ENCODE peak calls at places on chromosomes 2 and 18, in five cellular contexts. Q, A, M, L and D are unnamed samples. For H3K4me1, the result is how much of the 10 kb centered on the place peaks cover.

GRCh38 chr18:24799720-24800119 is 339.3 kb downstream of the HRH4 start:
- DNase-seq in Q (no peak), A (no peak), M (no peak), L (no peak), D (no peak)

GRCh38 chr2:58870704-58871103 is 629.6 kb upstream of the FANCL start:
- DNase-seq in Q (no peak), A (no peak), M (no peak), L (no peak), D (no peak)

GRCh38 chr2:204776781-204777559 is 231.7 kb downstream of the PARD3B start:
- DNase-seq in Q (no peak), A (no peak), M (no peak), L (no peak), D (no peak)

GRCh38 chr2:149645391-149645790 is 57.8 kb upstream of the MMADHC start:
- DNase-seq in Q (no peak), A (no peak), M (no peak), L (no peak), D (no peak)

GRCh38 chr18:11500153-11501122 is 109.0 kb upstream of the SLC35G4 start:
- DNase-seq in Q (peak), A (peak), M (no peak), L (no peak), D (no peak)

GRCh38 chr2:33620-34019 is 12.7 kb downstream of the FAM110C start:
- DNase-seq in Q (no peak), A (peak), M (peak), L (no peak), D (peak)

GRCh38 chr18:55321268-55322175 is 266.5 kb downstream of the TCF4 start:
- DNase-seq in Q (peak), A (no peak), M (peak), L (peak), D (no peak)

GRCh38 chr2:218745559-218746469 is 35.2 kb downstream of the TTLL4 start:
- DNase-seq in Q (no peak), A (peak), M (no peak), L (no peak), D (no peak)

GRCh38 chr2:230203110-230203676 is 16.6 kb downstream of the SP110 start:
- DNase-seq in Q (no peak), A (no peak), M (no peak), L (no peak), D (no peak)

GRCh38 chr2:7007488-7007845 is 90.3 kb downstream of the RNF144A start:
- DNase-seq in Q (no peak), A (no peak), M (no peak), L (no peak), D (no peak)

GRCh38 chr18:50312296-50313030 is 25.0 kb upstream of the CXXC1 start:
- DNase-seq in Q (no peak), A (no peak), M (no peak), L (no peak), D (no peak)

GRCh38 chr18:26547302-26548143 is 830 bp downstream of the KCTD1 start:
- DNase-seq in Q (peak), A (no peak), M (peak), L (peak), D (peak)

GRCh38 chr2:60899230-60899891 is 18.0 kb downstream of the REL start:
- DNase-seq in Q (no peak), A (no peak), M (no peak), L (no peak), D (no peak)

GRCh38 chr2:215536476-215536875 is 100.6 kb upstream of the FN1 start:
- DNase-seq in Q (no peak), A (peak), M (no peak), L (no peak), D (no peak)

GRCh38 chr2:170770008-170770303 is 222 bp upstream of the ERICH2 start:
- DNase-seq in Q (no peak), A (peak), M (no peak), L (no peak), D (no peak)

GRCh38 chr2:196991061-196991460 is 64.6 kb upstream of the PGAP1 start:
- DNase-seq in Q (no peak), A (no peak), M (no peak), L (no peak), D (no peak)

GRCh38 chr2:26519396-26519991 is 41.6 kb upstream of the OTOF start:
- DNase-seq in Q (no peak), A (no peak), M (no peak), L (no peak), D (peak)

GRCh38 chr2:74457549-74458131 is 598 bp upstream of the WBP1 start:
- DNase-seq in Q (peak), A (no peak), M (peak), L (peak), D (peak)

GRCh38 chr2:146847846-146848245 is 997.0 kb upstream of the ACVR2A start:
- DNase-seq in Q (no peak), A (no peak), M (no peak), L (no peak), D (no peak)

GRCh38 chr2:178163911-178164310 is 30.4 kb upstream of the OSBPL6 start:
- DNase-seq in Q (no peak), A (no peak), M (no peak), L (no peak), D (no peak)

GRCh38 chr18:44839239-44839666 is 158.6 kb downstream of the SETBP1 start:
- DNase-seq in Q (peak), A (peak), M (peak), L (peak), D (peak)

GRCh38 chr2:172103471-172104292 is 982 bp upstream of the DLX2 start:
- DNase-seq in Q (peak), A (peak), M (peak), L (peak), D (peak)

GRCh38 chr2:214782671-214783070 is 26.8 kb downstream of the BARD1 start:
- DNase-seq in Q (no peak), A (no peak), M (no peak), L (no peak), D (no peak)

GRCh38 chr18:67410671-67411070 is 105.8 kb downstream of the DSEL start:
- DNase-seq in Q (no peak), A (no peak), M (no peak), L (no peak), D (no peak)

GRCh38 chr2:232857158-232857563 is 12.9 kb upstream of the SNORC start:
- DNase-seq in Q (no peak), A (no peak), M (no peak), L (no peak), D (no peak)

GRCh38 chr18:67308819-67309218 is 207.7 kb downstream of the DSEL start:
- DNase-seq in Q (no peak), A (no peak), M (no peak), L (no peak), D (no peak)

DNA sequence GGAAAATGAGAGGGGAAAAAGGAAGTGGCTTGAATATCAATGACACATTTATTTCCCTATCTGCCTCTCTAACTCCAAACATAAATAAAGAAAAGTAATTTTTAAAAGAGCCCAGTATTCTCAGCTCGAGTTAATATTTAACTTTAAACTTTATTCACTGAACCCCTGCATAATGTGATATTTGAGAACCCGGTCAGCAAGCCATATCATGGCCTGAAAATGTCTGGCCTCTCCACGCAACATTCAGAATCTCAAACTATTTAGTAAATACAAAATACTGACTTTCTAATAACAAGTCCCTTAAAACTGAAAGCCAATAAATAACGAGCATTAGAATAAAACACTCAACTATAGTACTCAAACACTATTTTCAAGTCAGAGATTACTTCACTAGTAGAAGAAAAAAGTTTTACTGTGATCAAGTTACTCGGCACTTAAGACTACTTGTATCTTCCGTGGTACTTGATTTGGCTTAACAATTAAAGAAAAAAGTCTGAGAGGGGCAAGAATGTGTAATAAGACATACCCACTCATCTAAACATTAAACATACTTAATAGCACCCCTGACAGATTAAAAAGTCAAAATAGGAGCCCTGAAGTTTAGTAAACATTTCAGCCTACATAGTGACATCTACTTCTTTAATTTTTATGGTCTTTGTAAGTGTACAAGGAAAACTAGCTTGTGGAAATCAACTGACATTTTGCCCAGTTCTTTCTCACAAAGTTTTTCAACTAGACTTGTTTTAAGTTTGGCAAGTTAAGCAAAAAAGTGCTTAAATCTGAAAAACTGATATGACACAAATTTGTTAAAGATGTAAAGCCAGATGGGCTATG is 38.3 kb downstream of the RTN4 start:
- DNase-seq in Q (no peak), A (no peak), M (no peak), L (no peak), D (no peak)
- H3K4me3 ChIP-seq in Q (peak), A (no peak), M (no peak), L (peak), D (no peak)

GRCh38 chr2:86138736-86139625 is 32.9 kb downstream of the PTCD3 start:
- DNase-seq in Q (no peak), A (no peak), M (no peak), L (no peak), D (no peak)

GRCh38 chr2:86135653-86136052 is 29.6 kb downstream of the PTCD3 start:
- DNase-seq in Q (no peak), A (no peak), M (no peak), L (no peak), D (no peak)

GRCh38 chr2:86134709-86135108 is 28.7 kb downstream of the PTCD3 start:
- DNase-seq in Q (no peak), A (no peak), M (no peak), L (no peak), D (no peak)

GRCh38 chr2:86139981-86140380 is 33.9 kb downstream of the PTCD3 start:
- DNase-seq in Q (no peak), A (no peak), M (no peak), L (no peak), D (no peak)

DNA sequence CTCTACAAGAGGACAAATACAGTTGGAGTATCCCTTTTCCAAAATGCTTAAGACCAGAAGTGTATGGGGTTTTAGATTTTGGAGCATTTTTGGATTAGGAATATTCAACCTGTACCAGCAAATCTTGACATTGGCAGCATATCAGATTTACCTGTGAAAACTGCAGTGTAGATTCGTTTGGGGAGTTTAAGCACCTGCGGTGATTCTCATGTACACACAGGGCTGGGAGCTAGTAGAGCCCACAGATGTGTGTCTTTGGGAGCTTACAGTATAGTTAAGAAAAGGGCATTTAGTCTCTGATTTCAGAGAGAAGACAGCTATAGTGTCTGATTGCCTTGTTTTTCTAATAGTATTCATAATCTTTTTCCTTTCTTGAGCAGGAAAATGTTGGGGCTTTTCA is 30.1 kb downstream of the PTCD3 start:
- DNase-seq in Q (no peak), A (no peak), M (no peak), L (no peak), D (no peak)
- H3K4me1 ChIP-seq in Q (under half), A (under half), M (under half), L (under half), D (under half)

DNA sequence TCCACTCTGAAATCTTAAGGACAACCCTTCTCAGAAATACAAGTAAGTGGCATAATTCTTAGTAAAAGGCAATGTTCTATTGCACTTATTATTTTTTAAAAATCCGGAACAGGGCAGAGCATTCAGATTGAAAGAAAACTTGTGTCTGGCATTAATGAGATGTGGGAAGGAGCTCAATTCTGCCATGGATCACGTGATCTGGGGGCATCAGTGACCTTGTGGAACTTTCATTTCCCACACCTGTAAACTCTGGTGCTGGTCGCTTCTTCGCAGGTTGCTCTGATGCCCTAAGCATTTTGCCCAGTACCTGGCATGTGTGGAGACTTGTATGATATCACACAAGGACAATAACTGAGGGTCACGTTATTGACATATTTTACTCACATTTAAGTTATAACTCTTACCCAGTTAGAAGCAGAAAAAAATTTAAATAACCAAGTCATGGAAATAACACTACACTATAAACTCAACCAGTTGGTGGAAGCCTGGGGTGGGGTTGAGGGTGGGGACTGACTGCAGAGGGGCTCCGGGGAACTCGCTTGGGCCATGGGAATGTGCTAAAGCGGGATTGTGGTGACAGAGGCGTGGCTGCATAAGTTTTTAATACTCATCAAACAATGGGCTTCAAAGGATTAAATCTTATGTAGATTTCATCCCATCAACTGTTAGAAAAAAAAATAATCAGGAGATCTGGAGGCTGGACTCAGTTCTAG is 36.6 kb downstream of the ST3GAL5 start:
- DNase-seq in Q (no peak), A (no peak), M (no peak), L (no peak), D (peak)
- H3K4me3 ChIP-seq in Q (no peak), A (no peak), M (no peak), L (no peak), D (peak)

GRCh38 chr2:20615466-20616241 is 35.2 kb downstream of the HS1BP3 start:
- DNase-seq in Q (peak), A (no peak), M (no peak), L (peak), D (no peak)
- H3K4me1 ChIP-seq in Q (half or more), A (half or more), M (under half), L (under half), D (under half)

GRCh38 chr2:236565225-236565624 is 4.4 kb upstream of the ACKR3 start:
- DNase-seq in Q (no peak), A (no peak), M (no peak), L (no peak), D (no peak)
- H3K4me3 ChIP-seq in Q (no peak), A (no peak), M (no peak), L (no peak), D (no peak)

GRCh38 chr2:45814951-45815621 is 163.6 kb downstream of the PRKCE start:
- DNase-seq in Q (no peak), A (peak), M (no peak), L (no peak), D (no peak)

GRCh38 chr2:45814528-45814927 is 163.1 kb downstream of the PRKCE start:
- DNase-seq in Q (no peak), A (no peak), M (no peak), L (no peak), D (no peak)

GRCh38 chr2:45812039-45812500 is 160.6 kb downstream of the PRKCE start:
- DNase-seq in Q (no peak), A (peak), M (no peak), L (no peak), D (no peak)

GRCh38 chr2:45816273-45816672 is 164.8 kb downstream of the PRKCE start:
- DNase-seq in Q (no peak), A (no peak), M (no peak), L (no peak), D (no peak)

DNA sequence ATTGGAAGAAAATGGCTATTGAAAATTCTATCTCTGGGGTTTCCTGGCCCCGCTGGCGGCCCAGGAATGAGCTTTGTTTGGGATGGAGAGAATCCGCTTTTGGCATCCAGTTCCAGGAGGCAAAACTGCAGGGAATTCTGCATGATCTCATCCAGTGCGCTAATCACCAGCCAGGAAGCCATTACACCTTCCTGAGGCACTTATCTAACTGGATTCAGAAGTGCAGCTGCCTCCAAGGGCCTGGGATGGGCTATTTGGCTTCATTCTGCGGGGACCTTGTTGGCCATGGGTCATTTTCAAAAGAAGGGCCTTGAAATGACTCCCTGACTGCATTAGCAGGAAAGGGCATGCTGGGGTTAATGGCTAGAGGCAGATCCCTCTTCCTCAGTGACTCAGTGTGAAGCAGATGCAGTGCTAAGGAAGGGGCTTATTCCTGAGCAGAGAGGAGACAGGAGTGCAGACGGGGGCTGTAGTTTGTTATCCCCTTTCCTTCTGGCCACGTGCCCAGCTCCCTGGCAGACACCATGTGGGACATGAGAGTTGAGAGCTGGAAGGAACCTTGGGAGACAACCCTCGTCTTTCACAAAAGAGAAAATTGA is 161.6 kb downstream of the PRKCE start:
- DNase-seq in Q (no peak), A (no peak), M (no peak), L (no peak), D (no peak)
- H3K4me1 ChIP-seq in Q (under half), A (under half), M (under half), L (under half), D (under half)

DNA sequence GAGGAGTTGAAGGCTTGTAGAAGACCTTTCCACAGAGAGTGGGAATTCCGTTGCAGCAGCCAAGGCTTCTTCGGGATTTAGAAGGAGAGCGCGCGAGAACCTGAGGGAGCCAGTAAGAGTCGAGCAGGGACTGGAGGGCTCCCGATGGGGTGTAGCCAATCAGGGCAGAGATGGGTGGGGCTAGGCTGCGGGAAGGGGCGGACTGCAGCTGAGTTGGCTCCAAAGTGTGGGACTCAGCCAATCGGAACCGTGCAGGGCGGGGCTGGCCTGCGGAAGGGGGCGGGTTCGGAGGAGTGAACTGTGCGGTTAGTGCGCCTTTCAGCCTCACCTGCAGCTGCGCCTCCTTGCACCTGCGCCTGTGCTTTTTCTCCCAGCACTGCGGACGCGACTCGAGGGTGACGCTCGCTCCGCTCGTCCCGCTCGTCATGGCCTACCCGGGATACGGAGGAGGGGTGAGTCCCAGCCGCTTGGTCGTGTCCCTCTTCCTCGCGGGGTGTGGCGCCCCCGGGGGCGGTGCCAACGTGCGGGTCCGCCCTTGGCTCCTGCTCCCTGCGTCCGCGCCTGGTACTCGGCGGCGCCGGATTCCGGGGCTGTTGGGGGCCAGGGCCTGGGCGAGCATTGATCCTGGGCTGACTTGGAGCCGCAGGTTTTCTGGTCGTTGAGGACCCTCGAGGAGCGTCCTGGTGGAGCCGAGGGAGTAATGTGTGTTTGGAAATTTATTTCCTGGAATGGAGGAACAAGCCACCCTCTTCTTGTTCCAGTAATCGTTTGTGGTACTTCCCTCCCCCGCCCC is at the start of gene GCA:
- DNase-seq in Q (peak), A (peak), M (peak), L (peak), D (peak)
- H3K4me3 ChIP-seq in Q (peak), A (peak), M (peak), L (peak), D (peak)

GRCh38 chr18:48776161-48776555 is 174.6 kb downstream of the SMAD7 start:
- DNase-seq in Q (peak), A (no peak), M (no peak), L (no peak), D (no peak)
- H3K4me1 ChIP-seq in Q (under half), A (under half), M (under half), L (under half), D (under half)